ENCODE peak calls at places on chromosomes 6 and 20, in seven cellular contexts. One of them, this sample, is unnamed.

GRCh38 chr6:165988757-165989456 is 178.7 kb downstream of the TBXT start:
- DNase-seq in effector memory CD4-positive, alpha-beta T cell: no peak
- DNase-seq in pancreas: no peak
- DNase-seq in hepatocyte: no peak
- DNase-seq in activated CD4-positive, CD25-positive, alpha-beta regulatory T cell: no peak
- DNase-seq in NCI-H2029 treated with DMSO at 0.1 percent for 48 hours: no peak
- DNase-seq in stimulated activated CD4-positive, alpha-beta T cell treated with anti-CD3 and anti-CD28 coated beads, Interleukin-4, amount 100 ng/mL, for 1 hour: no peak
- DNase-seq in this sample: no peak

GRCh38 chr6:42225043-42225368 is 7.3 kb upstream of the MRPS10 start:
- DNase-seq in stimulated activated CD4-positive, alpha-beta T cell treated with anti-CD3 and anti-CD28 coated beads, Interleukin-4, amount 100 ng/mL, for 1 hour: no peak
- DNase-seq in hepatocyte: no peak
- DNase-seq in NCI-H2029 treated with DMSO at 0.1 percent for 48 hours: no peak
- DNase-seq in pancreas: no peak
- DNase-seq in activated CD4-positive, CD25-positive, alpha-beta regulatory T cell: no peak
- DNase-seq in effector memory CD4-positive, alpha-beta T cell: no peak
- DNase-seq in this sample: no peak

GRCh38 chr6:23245559-23245958 is 676.2 kb downstream of the HDGFL1 start:
- DNase-seq in effector memory CD4-positive, alpha-beta T cell: no peak
- DNase-seq in NCI-H2029 treated with DMSO at 0.1 percent for 48 hours: no peak
- DNase-seq in stimulated activated CD4-positive, alpha-beta T cell treated with anti-CD3 and anti-CD28 coated beads, Interleukin-4, amount 100 ng/mL, for 1 hour: no peak
- DNase-seq in hepatocyte: no peak
- DNase-seq in pancreas: no peak
- DNase-seq in activated CD4-positive, CD25-positive, alpha-beta regulatory T cell: no peak
- DNase-seq in this sample: no peak

GRCh38 chr6:25962368-25963127 is at the start of gene TRIM38:
- DNase-seq in NCI-H2029 treated with DMSO at 0.1 percent for 48 hours: peak
- DNase-seq in hepatocyte: peak
- DNase-seq in stimulated activated CD4-positive, alpha-beta T cell treated with anti-CD3 and anti-CD28 coated beads, Interleukin-4, amount 100 ng/mL, for 1 hour: peak
- DNase-seq in activated CD4-positive, CD25-positive, alpha-beta regulatory T cell: peak
- DNase-seq in effector memory CD4-positive, alpha-beta T cell: peak
- DNase-seq in pancreas: no peak
- DNase-seq in this sample: peak

GRCh38 chr6:52815167-52816092 is 11.8 kb upstream of the GSTA1 start:
- DNase-seq in NCI-H2029 treated with DMSO at 0.1 percent for 48 hours: peak
- DNase-seq in effector memory CD4-positive, alpha-beta T cell: no peak
- DNase-seq in hepatocyte: peak
- DNase-seq in pancreas: no peak
- DNase-seq in activated CD4-positive, CD25-positive, alpha-beta regulatory T cell: no peak
- DNase-seq in stimulated activated CD4-positive, alpha-beta T cell treated with anti-CD3 and anti-CD28 coated beads, Interleukin-4, amount 100 ng/mL, for 1 hour: peak
- DNase-seq in this sample: peak

GRCh38 chr6:137967689-137968467 is 100.8 kb downstream of the TNFAIP3 start:
- DNase-seq in hepatocyte: no peak
- DNase-seq in stimulated activated CD4-positive, alpha-beta T cell treated with anti-CD3 and anti-CD28 coated beads, Interleukin-4, amount 100 ng/mL, for 1 hour: no peak
- DNase-seq in NCI-H2029 treated with DMSO at 0.1 percent for 48 hours: no peak
- DNase-seq in effector memory CD4-positive, alpha-beta T cell: no peak
- DNase-seq in activated CD4-positive, CD25-positive, alpha-beta regulatory T cell: no peak
- DNase-seq in pancreas: no peak
- DNase-seq in this sample: no peak

GRCh38 chr6:105215506-105215905 is 35.7 kb upstream of the POPDC3 start:
- DNase-seq in effector memory CD4-positive, alpha-beta T cell: no peak
- DNase-seq in NCI-H2029 treated with DMSO at 0.1 percent for 48 hours: no peak
- DNase-seq in hepatocyte: no peak
- DNase-seq in stimulated activated CD4-positive, alpha-beta T cell treated with anti-CD3 and anti-CD28 coated beads, Interleukin-4, amount 100 ng/mL, for 1 hour: no peak
- DNase-seq in pancreas: no peak
- DNase-seq in activated CD4-positive, CD25-positive, alpha-beta regulatory T cell: no peak
- DNase-seq in this sample: no peak

GRCh38 chr6:75205776-75206334 is at the start of gene COL12A1:
- DNase-seq in pancreas: peak
- DNase-seq in activated CD4-positive, CD25-positive, alpha-beta regulatory T cell: no peak
- DNase-seq in effector memory CD4-positive, alpha-beta T cell: no peak
- DNase-seq in NCI-H2029 treated with DMSO at 0.1 percent for 48 hours: no peak
- DNase-seq in stimulated activated CD4-positive, alpha-beta T cell treated with anti-CD3 and anti-CD28 coated beads, Interleukin-4, amount 100 ng/mL, for 1 hour: no peak
- DNase-seq in hepatocyte: peak
- DNase-seq in this sample: peak

GRCh38 chr20:33334111-33334510 is 51.1 kb downstream of the BPIFB1 start:
- DNase-seq in NCI-H2029 treated with DMSO at 0.1 percent for 48 hours: no peak
- DNase-seq in pancreas: no peak
- DNase-seq in effector memory CD4-positive, alpha-beta T cell: no peak
- DNase-seq in activated CD4-positive, CD25-positive, alpha-beta regulatory T cell: no peak
- DNase-seq in stimulated activated CD4-positive, alpha-beta T cell treated with anti-CD3 and anti-CD28 coated beads, Interleukin-4, amount 100 ng/mL, for 1 hour: no peak
- DNase-seq in hepatocyte: no peak
- DNase-seq in this sample: no peak